ENCODE peak calls at places on chromosome 6, in four cellular contexts. J is IMR-90, K is GM12878, U is K562. W is an unnamed sample.

GRCh38 chr6:72968704-72969103 is 256.6 kb downstream of the KHDC1L start:
- DNase-seq in U (no peak), J (peak; percentile 92), K (no peak), W (no peak)

GRCh38 chr6:30760537-30760936 is 16.2 kb upstream of the IER3 start:
- DNase-seq in J (no peak), U (no peak), K (no peak), W (no peak)

GRCh38 chr6:109165392-109165964 is 70.2 kb downstream of the CEP57L1 start:
- DNase-seq in U (no peak), J (peak; percentile 70), K (no peak), W (no peak)

GRCh38 chr6:135358251-135358821 is 139.2 kb downstream of the AHI1 start:
- DNase-seq in J (peak; percentile 97), K (no peak), U (no peak), W (peak; percentile 5)

GRCh38 chr6:14638932-14639875 is 521.6 kb downstream of the CD83 start:
- DNase-seq in K (peak; percentile 36), U (no peak), J (peak; percentile 60), W (no peak)

GRCh38 chr6:121711472-121711871 is 276.0 kb downstream of the GJA1 start:
- DNase-seq in U (no peak), K (no peak), J (no peak), W (no peak)

GRCh38 chr6:75230484-75231325 is 12.9 kb downstream of the COX7A2 start:
- DNase-seq in J (peak; percentile 67), K (no peak), U (peak; percentile 41), W (peak; percentile 36)

GRCh38 chr6:1136415-1136774 is 175.5 kb upstream of the FOXQ1 start:
- DNase-seq in U (no peak), J (peak; percentile 86), K (no peak), W (no peak)

GRCh38 chr6:75278474-75279077 is 6.0 kb downstream of the TMEM30A start:
- DNase-seq in J (no peak), K (no peak), U (no peak), W (no peak)

GRCh38 chr6:80639243-80639642 is 532.8 kb downstream of the BCKDHB start:
- DNase-seq in K (no peak), J (peak; percentile 69), U (no peak), W (no peak)

GRCh38 chr6:80637312-80637711 is 530.8 kb downstream of the BCKDHB start:
- DNase-seq in U (no peak), J (peak; percentile 53), K (no peak), W (no peak)

GRCh38 chr6:80640176-80640575 is 533.7 kb downstream of the BCKDHB start:
- DNase-seq in K (no peak), U (no peak), J (no peak), W (no peak)

GRCh38 chr6:80636689-80637088 is 530.2 kb downstream of the BCKDHB start:
- DNase-seq in U (no peak), K (no peak), J (peak; percentile 24), W (no peak)

GRCh38 chr6:80638222-80639055 is 532.0 kb downstream of the BCKDHB start:
- DNase-seq in J (peak; percentile 99), U (no peak), K (peak; percentile 2), W (peak; percentile 21)
- TF ChIP-seq ELK1 in J (no peak), U (no peak), K (no peak), W (no peak)

GRCh38 chr6:36997811-36998722 is 7.4 kb upstream of the FGD2 start:
- DNase-seq in J (no peak), U (no peak), K (no peak), W (no peak)
- TF ChIP-seq ELK1 in J (no peak), U (no peak), K (no peak), W (no peak)

GRCh38 chr6:17413313-17413750 is 19.9 kb downstream of the CAP2 start:
- DNase-seq in U (no peak), J (peak; percentile 91), K (no peak), W (peak; percentile 17)
- TF ChIP-seq ELK1 in U (no peak), J (no peak), K (no peak), W (no peak)

DNA sequence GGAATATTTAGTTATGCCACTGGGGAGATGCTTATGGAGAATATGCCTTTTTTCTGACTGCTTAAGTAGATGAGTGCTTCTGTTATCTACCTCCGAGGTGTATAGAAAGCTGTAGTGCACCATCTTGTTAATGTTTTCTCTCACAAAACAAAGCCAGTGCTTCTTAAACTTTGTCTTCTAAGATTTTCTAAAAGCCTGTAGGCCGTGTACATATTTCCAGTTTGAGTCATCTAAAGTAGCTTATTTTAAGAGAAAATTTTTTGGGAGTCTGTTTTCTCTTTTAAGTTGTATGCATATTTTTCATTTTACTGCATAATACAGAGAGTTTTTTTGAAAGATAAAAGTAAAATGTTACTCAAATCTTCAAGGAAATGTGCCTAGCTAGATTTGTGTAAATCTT is 151.7 kb downstream of the GRIK2 start:
- DNase-seq in K (no peak), J (peak; percentile 68), U (no peak), W (no peak)
- TF ChIP-seq ELK1 in K (no peak), J (no peak), U (no peak), W (no peak)

GRCh38 chr6:46327769-46328168 is 157.0 kb upstream of the ENPP5 start:
- DNase-seq in K (no peak), U (no peak), J (no peak), W (no peak)
- TF ChIP-seq ELK1 in K (no peak), U (no peak), J (no peak), W (no peak)

DNA sequence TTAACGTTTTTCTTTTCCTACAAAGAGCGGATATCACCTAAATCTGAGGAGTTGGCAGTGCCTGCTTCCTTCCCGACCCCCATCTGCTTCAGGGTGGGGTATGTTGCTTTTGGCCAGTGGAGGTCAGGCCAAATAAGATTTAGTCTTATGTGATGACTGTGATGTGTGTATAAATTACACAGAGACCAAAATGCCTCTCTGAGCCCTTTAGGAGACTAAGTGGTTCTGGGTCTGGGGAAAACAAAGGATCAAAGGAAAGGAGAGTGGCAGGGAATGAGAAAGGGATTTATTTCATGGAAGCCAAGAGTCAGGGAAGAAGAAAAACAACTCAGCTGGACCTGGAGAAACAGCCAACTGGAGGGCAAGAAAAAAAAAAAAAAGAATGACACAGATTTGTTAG is 39.1 kb upstream of the TBC1D7 start:
- DNase-seq in U (no peak), K (no peak), J (no peak), W (no peak)
- TF ChIP-seq ELK1 in U (no peak), K (no peak), J (no peak), W (no peak)

GRCh38 chr6:52143551-52143950 is 42.6 kb upstream of the IL17A start:
- DNase-seq in U (no peak), J (no peak), K (no peak), W (no peak)

GRCh38 chr6:52136934-52137467 is 49.2 kb upstream of the IL17A start:
- DNase-seq in U (no peak), K (no peak), J (no peak), W (no peak)

GRCh38 chr6:52138284-52138683 is 47.9 kb upstream of the IL17A start:
- DNase-seq in K (no peak), J (no peak), U (no peak), W (no peak)

GRCh38 chr6:52141596-52141995 is 44.6 kb upstream of the IL17A start:
- DNase-seq in U (no peak), J (no peak), K (no peak), W (no peak)

GRCh38 chr6:52139985-52140680 is 46.0 kb upstream of the IL17A start:
- DNase-seq in J (no peak), U (no peak), K (no peak), W (no peak)
- TF ChIP-seq ELK1 in J (no peak), U (no peak), K (no peak), W (no peak)

DNA sequence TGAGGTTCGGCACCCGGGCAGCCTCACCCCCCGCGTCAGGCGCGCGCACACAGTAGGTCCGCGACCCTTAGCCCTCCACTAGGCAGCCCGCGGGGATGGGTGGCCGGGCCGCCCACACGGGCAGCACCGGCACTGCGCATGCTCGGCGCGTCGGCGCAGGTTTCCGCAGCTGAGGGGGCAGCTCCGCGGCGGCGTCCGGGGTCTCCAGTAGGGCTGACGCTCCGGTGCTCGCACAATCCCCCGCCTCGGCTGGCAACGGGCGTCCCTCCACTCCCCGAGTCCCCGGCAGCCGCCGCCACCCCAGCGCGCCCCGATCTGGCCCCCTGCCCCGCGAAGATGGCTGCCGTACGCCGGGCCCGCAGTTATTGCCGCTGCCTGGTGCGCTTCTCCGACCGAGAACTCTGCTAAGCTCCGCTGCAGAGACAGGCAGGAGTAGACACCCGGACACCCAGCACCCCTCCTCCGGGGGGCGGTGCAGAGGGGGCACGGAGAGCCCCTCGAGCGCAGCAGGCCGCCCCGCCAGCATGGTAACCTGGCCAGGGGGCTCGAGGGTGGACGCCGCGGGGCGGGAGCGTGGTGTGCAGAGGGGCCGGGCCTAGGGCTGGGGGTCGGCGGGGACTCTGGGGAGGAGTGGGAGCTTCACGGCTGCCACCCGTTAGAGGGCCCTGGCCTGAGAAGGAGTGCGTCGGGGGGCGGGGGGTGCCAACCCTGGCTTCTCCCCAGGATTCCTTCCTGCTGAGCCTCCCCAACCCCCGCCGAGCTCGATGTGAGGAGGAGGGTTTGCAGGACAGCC is at the start of gene FBXO9:
- DNase-seq in J (no peak), U (peak; percentile 84), K (no peak), W (peak; percentile 58)
- TF ChIP-seq ELK1 in J (no peak), U (no peak), K (no peak), W (no peak)

DNA sequence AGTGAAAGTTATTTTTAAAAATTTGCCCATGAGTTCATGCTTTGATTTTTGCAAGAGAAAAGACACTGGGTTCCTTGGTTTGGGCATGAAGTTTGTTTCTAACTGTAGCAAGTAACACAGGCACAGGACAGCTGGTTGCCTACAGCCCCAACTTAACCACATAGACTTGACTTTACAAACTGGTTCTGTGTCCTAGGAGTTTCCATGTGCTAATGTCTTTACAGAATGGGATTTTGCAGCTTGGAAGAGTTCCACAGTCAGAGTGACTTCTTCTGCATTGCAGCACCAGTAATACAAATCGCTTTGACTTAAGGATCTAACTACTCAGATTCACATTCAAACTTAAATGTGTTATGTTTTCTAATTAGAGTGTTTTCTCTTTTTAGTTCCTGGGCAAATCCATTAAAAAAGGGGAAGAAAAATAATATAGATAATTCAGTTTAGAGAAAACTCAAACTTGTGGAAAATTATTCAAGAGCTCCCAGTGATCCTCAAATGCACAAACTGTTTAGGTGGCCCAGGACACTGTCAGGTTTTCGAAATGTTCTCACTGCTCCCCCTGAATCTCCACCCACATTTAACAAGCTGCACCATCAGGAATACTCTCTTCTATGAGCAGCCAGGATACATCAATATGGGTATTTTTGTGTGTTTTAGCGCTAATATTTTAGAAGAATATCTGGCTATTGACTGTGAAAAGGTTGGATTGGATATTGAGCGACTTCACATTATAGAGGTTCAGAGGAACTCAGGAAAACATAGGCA is 44.1 kb downstream of the OR2B2 start:
- DNase-seq in U (no peak), K (no peak), J (peak; percentile 8), W (no peak)
- TF ChIP-seq ELK1 in U (no peak), K (no peak), J (no peak), W (no peak)

DNA sequence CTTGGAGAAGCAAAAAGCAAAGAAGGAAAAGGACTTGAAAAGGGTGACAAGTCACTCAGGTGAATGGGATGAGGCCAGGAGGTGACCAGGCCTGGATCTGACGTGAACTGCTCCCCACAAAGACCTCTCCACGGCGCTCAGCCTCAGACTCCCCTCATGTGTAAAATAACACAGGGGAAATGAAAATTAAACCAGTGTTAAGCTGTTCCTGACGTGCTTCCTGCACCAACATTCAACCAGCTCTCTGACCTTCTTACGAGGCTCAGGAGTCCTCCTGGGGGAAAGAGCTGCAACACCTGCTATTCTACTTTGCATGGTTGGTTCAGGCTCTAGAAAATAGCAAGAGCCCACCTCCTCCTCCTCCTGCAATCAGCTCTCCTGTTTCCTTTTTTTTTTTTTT is 256.7 kb downstream of the ATXN1 start:
- DNase-seq in U (no peak), K (no peak), J (no peak), W (no peak)
- TF ChIP-seq ELK1 in U (no peak), K (no peak), J (no peak), W (no peak)

W was measured in A549.